ENCODE peak calls at places on chromosomes 12 and 14, in six cellular contexts. R, Z, M, X, V and A are unnamed samples. For H3K4me1, the result is how much of the 10 kb centered on the place peaks cover.

GRCh38 chr12:115223322-115223721 is 539.3 kb upstream of the TBX3 start:
- DNase-seq in Z (no peak), R (peak), M (no peak), X (no peak), V (no peak), A (peak)

GRCh38 chr14:22510527-22511110 is 78.4 kb downstream of the DAD1 start:
- DNase-seq in V (no peak), M (no peak), X (no peak), Z (no peak), R (no peak), A (peak)

GRCh38 chr14:66000771-66001170 is 485.4 kb upstream of the CCDC196 start:
- DNase-seq in Z (no peak), X (no peak), V (no peak), M (no peak), R (no peak), A (no peak)

GRCh38 chr14:100898935-100899840 is 4.3 kb downstream of the RTL1 start:
- DNase-seq in Z (no peak), M (peak), X (no peak), R (no peak), V (no peak), A (no peak)

GRCh38 chr12:2559931-2560715 is 234.6 kb upstream of the FKBP4 start:
- DNase-seq in M (no peak), V (no peak), Z (no peak), X (no peak), R (no peak), A (no peak)

GRCh38 chr12:15772405-15773018 is 16.7 kb downstream of the EPS8 start:
- DNase-seq in Z (peak), X (no peak), R (no peak), V (no peak), M (no peak), A (no peak)

GRCh38 chr14:55889124-55889523 is 229.1 kb upstream of the PELI2 start:
- DNase-seq in R (peak), Z (no peak), V (no peak), M (no peak), X (no peak), A (no peak)

GRCh38 chr12:11920231-11920630 is 150.5 kb upstream of the BCL2L14 start:
- DNase-seq in M (no peak), V (no peak), X (no peak), R (no peak), Z (no peak), A (peak)

GRCh38 chr12:1436996-1437395 is 157.4 kb downstream of the FBXL14 start:
- DNase-seq in X (no peak), V (no peak), Z (no peak), R (no peak), M (no peak), A (no peak)

GRCh38 chr14:105881021-105881930 is 354.9 kb downstream of the TMEM121 start:
- DNase-seq in R (no peak), Z (no peak), X (no peak), V (no peak), M (no peak), A (no peak)

GRCh38 chr14:23306412-23307145 is at the start of gene BCL2L2:
- DNase-seq in M (peak), X (peak), Z (peak), R (peak), V (no peak), A (peak)

GRCh38 chr12:89461649-89462612 is 62.7 kb downstream of the GALNT4 start:
- DNase-seq in Z (peak), R (peak), X (peak), V (no peak), M (no peak), A (peak)

GRCh38 chr12:89856431-89856830 is 147.8 kb upstream of the ATP2B1 start:
- DNase-seq in M (no peak), Z (no peak), V (peak), R (no peak), X (no peak), A (peak)

GRCh38 chr14:66117600-66117999 is 368.6 kb upstream of the CCDC196 start:
- DNase-seq in R (peak), M (no peak), Z (no peak), X (peak), V (no peak), A (peak)

GRCh38 chr14:93987815-93988476 is 9.2 kb upstream of the CCDC197 start:
- DNase-seq in M (peak), X (no peak), V (no peak), Z (peak), R (no peak), A (no peak)

GRCh38 chr14:89442280-89442679 is 25.2 kb upstream of the FOXN3 start:
- DNase-seq in Z (no peak), R (no peak), V (no peak), X (no peak), M (no peak), A (no peak)

GRCh38 chr14:71418591-71419245 is 511.5 kb downstream of the PCNX1 start:
- DNase-seq in Z (no peak), M (no peak), R (no peak), V (no peak), X (no peak), A (no peak)

GRCh38 chr12:55682087-55682796 is 25.5 kb downstream of the ITGA7 start:
- DNase-seq in R (no peak), V (no peak), M (no peak), X (no peak), Z (no peak), A (no peak)

GRCh38 chr12:27014859-27015729 is 910 bp upstream of the TM7SF3 start:
- DNase-seq in X (no peak), V (no peak), Z (no peak), R (no peak), M (no peak), A (no peak)

GRCh38 chr12:116282371-116283286 is 5.1 kb upstream of the MED13L start:
- DNase-seq in R (no peak), M (no peak), V (no peak), X (no peak), Z (peak), A (no peak)

GRCh38 chr14:99513183-99513694 is 32.0 kb downstream of the CCNK start:
- DNase-seq in V (no peak), M (no peak), Z (no peak), R (no peak), X (no peak), A (no peak)

GRCh38 chr12:122859303-122860051 is 24.2 kb downstream of the HIP1R start:
- DNase-seq in R (no peak), M (no peak), Z (no peak), V (no peak), X (no peak), A (no peak)

GRCh38 chr14:98941481-98941880 is 330.5 kb downstream of the BCL11B start:
- DNase-seq in Z (no peak), R (no peak), M (no peak), X (no peak), V (no peak), A (no peak)

GRCh38 chr12:103800252-103800771 is 40.7 kb downstream of the NT5DC3 start:
- DNase-seq in M (no peak), V (no peak), Z (no peak), X (no peak), R (peak), A (peak)

GRCh38 chr12:68639396-68639767 is 28.7 kb downstream of the RAP1B start:
- DNase-seq in R (no peak), Z (no peak), M (no peak), V (no peak), X (no peak), A (no peak)

GRCh38 chr14:24145700-24146621 is at the start of gene PSME2:
- DNase-seq in X (no peak), M (no peak), R (no peak), Z (no peak), V (no peak), A (peak)

GRCh38 chr14:53190938-53191337 is 37.8 kb upstream of the DDHD1 start:
- DNase-seq in V (no peak), X (no peak), M (no peak), Z (no peak), R (no peak), A (peak)

GRCh38 chr14:76272349-76272748 is 103.6 kb upstream of the ESRRB start:
- DNase-seq in X (no peak), M (no peak), Z (no peak), R (no peak), V (no peak), A (no peak)

GRCh38 chr12:93223440-93224426 is 154.0 kb upstream of the NUDT4 start:
- DNase-seq in V (no peak), X (no peak), M (no peak), R (peak), Z (no peak), A (no peak)

GRCh38 chr12:14614704-14615121 is 47.0 kb upstream of the PLBD1 start:
- DNase-seq in M (no peak), Z (peak), R (no peak), X (no peak), V (peak), A (no peak)

GRCh38 chr12:106883421-106883820 is 72.3 kb upstream of the TMEM263 start:
- DNase-seq in V (no peak), Z (no peak), R (no peak), M (no peak), X (no peak), A (peak)

GRCh38 chr14:32468955-32469354 is 139.9 kb downstream of the AKAP6 start:
- DNase-seq in R (peak), X (no peak), V (no peak), Z (no peak), M (no peak), A (peak)

GRCh38 chr14:74575507-74575906 is 36.5 kb downstream of the LTBP2 start:
- DNase-seq in R (no peak), X (no peak), M (no peak), Z (no peak), V (no peak), A (no peak)

GRCh38 chr14:74573421-74574091 is 38.5 kb downstream of the LTBP2 start:
- DNase-seq in X (no peak), Z (peak), V (no peak), M (peak), R (peak), A (peak)

GRCh38 chr14:74574092-74574438 is 38.0 kb downstream of the LTBP2 start:
- DNase-seq in M (no peak), Z (no peak), X (no peak), V (no peak), R (no peak), A (peak)

GRCh38 chr14:74575936-74576335 is 36.1 kb downstream of the LTBP2 start:
- DNase-seq in V (no peak), X (no peak), M (no peak), R (no peak), Z (no peak), A (no peak)

DNA sequence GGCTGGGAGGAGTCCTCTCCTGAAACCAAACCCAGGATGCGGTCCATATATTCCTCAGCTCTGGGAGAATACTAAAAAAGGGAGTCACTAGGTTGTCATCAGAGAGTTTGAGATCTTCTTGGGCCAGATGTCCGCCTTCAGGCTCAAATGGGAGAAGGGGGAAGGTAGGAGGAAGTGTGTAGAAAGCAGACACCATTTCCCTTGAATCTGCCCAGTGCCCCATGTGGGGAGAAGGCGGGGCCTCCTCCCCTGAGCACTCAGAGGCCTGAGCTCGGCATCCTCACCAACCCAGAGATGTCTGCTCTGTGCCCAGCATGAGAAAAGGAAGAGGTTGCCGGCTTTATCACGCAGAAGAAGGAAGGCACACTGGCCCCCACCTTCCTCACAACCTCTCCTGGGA is 37.3 kb downstream of the LTBP2 start:
- DNase-seq in V (no peak), M (no peak), Z (no peak), X (no peak), R (no peak), A (no peak)
- H3K4me1 ChIP-seq in V (under half), M (under half), Z (under half), X (under half), R (half or more), A (half or more)

DNA sequence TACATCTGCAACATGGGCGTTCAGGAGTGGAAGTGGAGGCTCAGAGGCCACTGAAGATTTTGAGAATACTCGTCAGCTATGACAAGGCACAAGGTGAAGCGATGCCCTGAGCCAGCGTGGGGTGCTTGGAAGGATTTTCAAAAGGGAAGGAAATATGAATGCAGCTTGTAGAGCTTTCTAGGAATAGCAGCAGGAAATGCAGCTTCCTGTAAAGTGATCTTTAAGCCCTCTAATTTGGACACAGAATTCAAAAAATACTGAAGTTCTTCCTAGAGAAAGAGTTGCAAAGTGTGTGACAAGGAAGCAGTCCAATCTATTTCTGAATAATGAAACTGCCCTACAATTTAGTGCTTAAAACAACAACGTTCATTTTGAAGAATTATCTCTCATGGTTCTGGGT is 13.2 kb upstream of the C1S start:
- DNase-seq in Z (no peak), R (no peak), M (no peak), X (no peak), V (no peak), A (no peak)
- H3K4me2 ChIP-seq in Z (no peak), R (no peak), M (no peak), X (no peak), V (no peak), A (no peak)

DNA sequence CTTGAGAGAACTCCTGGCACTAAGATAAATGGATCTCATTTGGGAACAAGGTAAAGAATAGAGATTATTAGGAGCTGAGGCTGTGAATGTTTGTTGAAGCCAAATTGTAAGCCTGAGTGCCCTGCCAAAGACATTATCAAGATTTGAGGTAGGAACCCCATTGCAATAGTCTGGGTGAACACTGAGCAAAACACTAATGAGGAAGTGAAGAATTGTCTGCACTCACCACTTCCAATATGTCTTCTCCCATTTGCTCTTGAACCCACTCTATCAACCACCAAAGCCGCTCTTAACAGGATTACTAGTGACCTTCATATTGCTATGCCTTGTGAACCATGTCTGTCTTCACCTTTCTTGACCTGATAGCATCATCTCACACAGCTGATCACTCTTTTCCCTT is 148.9 kb upstream of the ARID2 start:
- DNase-seq in X (no peak), Z (no peak), R (no peak), V (no peak), M (no peak), A (no peak)
- H2AFZ ChIP-seq in X (no peak), Z (no peak), R (no peak), V (no peak), M (no peak), A (no peak)

GRCh38 chr12:31278445-31279242 is 47.3 kb downstream of the SINHCAF start:
- DNase-seq in R (no peak), M (no peak), X (no peak), V (no peak), Z (no peak), A (no peak)

GRCh38 chr12:31277081-31277480 is 48.9 kb downstream of the SINHCAF start:
- DNase-seq in M (no peak), Z (no peak), X (no peak), V (no peak), R (no peak), A (no peak)

GRCh38 chr12:31275491-31275890 is 50.5 kb downstream of the SINHCAF start:
- DNase-seq in M (no peak), Z (no peak), R (no peak), V (no peak), X (no peak), A (no peak)

GRCh38 chr12:31272607-31273225 is 53.2 kb downstream of the SINHCAF start:
- DNase-seq in R (no peak), X (no peak), M (no peak), V (no peak), Z (no peak), A (no peak)

GRCh38 chr12:31274520-31275300 is 51.2 kb downstream of the SINHCAF start:
- DNase-seq in V (no peak), M (no peak), X (no peak), R (no peak), Z (no peak), A (no peak)
- H3K4me1 ChIP-seq in V (under half), M (under half), X (under half), R (under half), Z (under half), A (under half)